ENCODE peak calls at places on chromosomes 13 and 19, in eight cellular contexts. One of them, this sample, is unnamed.

GRCh38 chr13:102846261-102847015 is 606 bp downstream of the ERCC5 start:
- DNase-seq in uterus: peak; percentile 19
- DNase-seq in tibial nerve: no peak
- DNase-seq in ascending aorta: peak; percentile 72
- DNase-seq in neural progenitor cell: peak; percentile 33
- DNase-seq in cardiac fibroblast: peak; percentile 38
- DNase-seq in HFF-Myc: no peak
- DNase-seq in left lung: peak; percentile 72
- DNase-seq in this sample: no peak

GRCh38 chr19:49282184-49282583 is 42.8 kb downstream of the SLC6A16 start:
- DNase-seq in uterus: no peak
- DNase-seq in tibial nerve: no peak
- DNase-seq in ascending aorta: no peak
- DNase-seq in neural progenitor cell: no peak
- DNase-seq in cardiac fibroblast: no peak
- DNase-seq in HFF-Myc: no peak
- DNase-seq in left lung: no peak
- DNase-seq in this sample: no peak

GRCh38 chr13:70310720-70311119 is 202.5 kb upstream of the KLHL1 start:
- DNase-seq in uterus: no peak
- DNase-seq in tibial nerve: no peak
- DNase-seq in ascending aorta: no peak
- DNase-seq in neural progenitor cell: peak; percentile 46
- DNase-seq in cardiac fibroblast: peak; percentile 2
- DNase-seq in HFF-Myc: no peak
- DNase-seq in left lung: no peak
- DNase-seq in this sample: no peak

GRCh38 chr19:45876411-45877197 is 9.3 kb downstream of the IRF2BP1 start:
- DNase-seq in uterus: no peak
- DNase-seq in tibial nerve: no peak
- DNase-seq in ascending aorta: no peak
- DNase-seq in neural progenitor cell: peak; percentile 61
- DNase-seq in cardiac fibroblast: peak; percentile 78
- DNase-seq in HFF-Myc: no peak
- DNase-seq in left lung: peak; percentile 83
- DNase-seq in this sample: no peak

GRCh38 chr19:38875656-38876345 is 2.3 kb downstream of the RINL start:
- DNase-seq in uterus: no peak
- DNase-seq in tibial nerve: no peak
- DNase-seq in ascending aorta: no peak
- DNase-seq in neural progenitor cell: no peak
- DNase-seq in cardiac fibroblast: no peak
- DNase-seq in HFF-Myc: no peak
- DNase-seq in left lung: peak; percentile 18
- DNase-seq in this sample: no peak

GRCh38 chr19:16715613-16716012 is 4.0 kb upstream of the NWD1 start:
- DNase-seq in uterus: no peak
- DNase-seq in tibial nerve: no peak
- DNase-seq in ascending aorta: no peak
- DNase-seq in neural progenitor cell: no peak
- DNase-seq in cardiac fibroblast: no peak
- DNase-seq in HFF-Myc: no peak
- DNase-seq in left lung: no peak
- DNase-seq in this sample: no peak

GRCh38 chr19:49301165-49301865 is 23.7 kb downstream of the SLC6A16 start:
- DNase-seq in uterus: peak; percentile 27
- DNase-seq in tibial nerve: peak; percentile 40
- DNase-seq in ascending aorta: peak; percentile 78
- DNase-seq in neural progenitor cell: peak; percentile 84
- DNase-seq in cardiac fibroblast: peak; percentile 68
- DNase-seq in HFF-Myc: peak; percentile 39
- DNase-seq in left lung: peak; percentile 97
- DNase-seq in this sample: peak; percentile 72

GRCh38 chr19:12840091-12841079 is 2.1 kb downstream of the MAST1 start:
- DNase-seq in uterus: peak; percentile 44
- DNase-seq in tibial nerve: no peak
- DNase-seq in ascending aorta: no peak
- DNase-seq in neural progenitor cell: peak; percentile 98
- DNase-seq in cardiac fibroblast: peak; percentile 74
- DNase-seq in HFF-Myc: peak; percentile 40
- DNase-seq in left lung: peak; percentile 86
- DNase-seq in this sample: no peak

GRCh38 chr13:40496035-40496810 is 170.2 kb downstream of the FOXO1 start:
- DNase-seq in uterus: no peak
- DNase-seq in tibial nerve: no peak
- DNase-seq in ascending aorta: peak; percentile 48
- DNase-seq in neural progenitor cell: no peak
- DNase-seq in cardiac fibroblast: no peak
- DNase-seq in HFF-Myc: no peak
- DNase-seq in left lung: no peak
- DNase-seq in this sample: no peak

GRCh38 chr13:99982021-99982740 is 597 bp downstream of the ZIC2 start:
- DNase-seq in uterus: no peak
- DNase-seq in tibial nerve: no peak
- DNase-seq in ascending aorta: peak; percentile 62
- DNase-seq in neural progenitor cell: peak; percentile 77
- DNase-seq in cardiac fibroblast: no peak
- DNase-seq in HFF-Myc: no peak
- DNase-seq in left lung: peak; percentile 80
- DNase-seq in this sample: no peak

GRCh38 chr13:82407321-82407720 is 1475.0 kb downstream of the SLITRK1 start:
- DNase-seq in uterus: no peak
- DNase-seq in tibial nerve: no peak
- DNase-seq in ascending aorta: no peak
- DNase-seq in neural progenitor cell: no peak
- DNase-seq in cardiac fibroblast: no peak
- DNase-seq in HFF-Myc: no peak
- DNase-seq in left lung: no peak
- DNase-seq in this sample: no peak

GRCh38 chr19:15428956-15429824 is 10.4 kb upstream of the AKAP8L start:
- DNase-seq in uterus: no peak
- DNase-seq in tibial nerve: no peak
- DNase-seq in ascending aorta: no peak
- DNase-seq in neural progenitor cell: no peak
- DNase-seq in cardiac fibroblast: no peak
- DNase-seq in HFF-Myc: no peak
- DNase-seq in left lung: no peak
- DNase-seq in this sample: no peak

GRCh38 chr13:35781661-35782060 is 305.2 kb upstream of the MAB21L1 start:
- DNase-seq in uterus: no peak
- DNase-seq in tibial nerve: no peak
- DNase-seq in ascending aorta: no peak
- DNase-seq in neural progenitor cell: no peak
- DNase-seq in cardiac fibroblast: no peak
- DNase-seq in HFF-Myc: no peak
- DNase-seq in left lung: no peak
- DNase-seq in this sample: no peak

DNA sequence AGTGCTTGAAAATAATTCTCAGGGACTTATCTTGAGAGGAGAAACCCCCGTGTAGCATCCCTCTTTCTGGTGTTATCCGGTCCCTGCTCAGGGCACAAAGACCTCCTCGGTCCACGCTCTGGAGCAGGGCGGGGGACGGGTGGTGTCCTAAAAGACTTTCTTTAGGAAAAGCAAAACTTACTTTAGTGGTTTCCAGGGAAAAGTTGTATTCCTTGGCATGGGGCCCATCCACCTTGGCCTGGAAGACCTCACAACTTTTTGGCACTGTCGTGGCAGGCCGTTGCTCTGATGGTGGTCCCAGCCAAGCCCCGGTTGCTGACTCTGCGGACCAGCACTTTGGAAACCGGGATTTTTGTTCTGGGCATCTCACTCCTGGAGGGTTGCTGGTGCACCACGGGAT is 2.7 kb downstream of the AMER2 start:
- DNase-seq in uterus: no peak
- DNase-seq in tibial nerve: no peak
- DNase-seq in ascending aorta: no peak
- DNase-seq in neural progenitor cell: no peak
- DNase-seq in cardiac fibroblast: no peak
- DNase-seq in HFF-Myc: no peak
- DNase-seq in left lung: no peak
- DNase-seq in this sample: no peak
- H3K4me3 ChIP-seq in uterus: no peak overlapping the region
- H3K4me3 ChIP-seq in tibial nerve: no peak overlapping the region
- H3K4me3 ChIP-seq in ascending aorta: no peak overlapping the region
- H3K4me3 ChIP-seq in neural progenitor cell: no peak overlapping the region
- H3K4me3 ChIP-seq in cardiac fibroblast: no peak overlapping the region
- H3K4me3 ChIP-seq in HFF-Myc: no peak overlapping the region
- H3K4me3 ChIP-seq in left lung: no peak overlapping the region
- H3K4me3 ChIP-seq in this sample: no peak overlapping the region

GRCh38 chr19:3443840-3444694 is 36.3 kb downstream of the SMIM24 start:
- DNase-seq in uterus: no peak
- DNase-seq in tibial nerve: no peak
- DNase-seq in ascending aorta: no peak
- DNase-seq in neural progenitor cell: peak; percentile 91
- DNase-seq in cardiac fibroblast: peak; percentile 61
- DNase-seq in HFF-Myc: no peak
- DNase-seq in left lung: peak; percentile 71
- DNase-seq in this sample: no peak

GRCh38 chr19:3442487-3443071 is 37.7 kb downstream of the SMIM24 start:
- DNase-seq in uterus: no peak
- DNase-seq in tibial nerve: no peak
- DNase-seq in ascending aorta: no peak
- DNase-seq in neural progenitor cell: no peak
- DNase-seq in cardiac fibroblast: no peak
- DNase-seq in HFF-Myc: no peak
- DNase-seq in left lung: peak; percentile 49
- DNase-seq in this sample: no peak

GRCh38 chr19:3440082-3440481 is 40.2 kb downstream of the SMIM24 start:
- DNase-seq in uterus: no peak
- DNase-seq in tibial nerve: no peak
- DNase-seq in ascending aorta: no peak
- DNase-seq in neural progenitor cell: peak; percentile 50
- DNase-seq in cardiac fibroblast: no peak
- DNase-seq in HFF-Myc: no peak
- DNase-seq in left lung: peak; percentile 81
- DNase-seq in this sample: no peak

GRCh38 chr19:3441089-3441985 is 39.0 kb downstream of the SMIM24 start:
- DNase-seq in uterus: no peak
- DNase-seq in tibial nerve: no peak
- DNase-seq in ascending aorta: no peak
- DNase-seq in neural progenitor cell: no peak
- DNase-seq in cardiac fibroblast: no peak
- DNase-seq in HFF-Myc: no peak
- DNase-seq in left lung: peak; percentile 58
- DNase-seq in this sample: no peak

DNA sequence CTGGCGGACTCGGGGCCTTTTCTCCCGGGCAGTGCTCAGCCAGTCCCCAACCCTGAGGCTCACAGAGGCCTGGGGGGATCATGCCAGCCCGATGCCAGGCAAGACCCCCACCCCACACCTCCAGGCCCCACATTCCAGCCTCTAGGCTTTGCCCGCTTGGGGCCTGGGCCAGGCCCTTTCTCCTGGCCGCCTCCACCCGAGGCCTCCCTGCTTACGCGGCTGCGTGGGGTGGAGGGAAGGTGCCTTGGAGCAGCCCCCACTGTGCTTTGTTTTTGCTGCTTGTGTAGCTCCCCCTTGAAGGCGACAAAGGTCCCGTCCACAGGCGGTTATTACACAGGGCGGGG is 38.4 kb downstream of the SMIM24 start:
- DNase-seq in uterus: no peak
- DNase-seq in tibial nerve: no peak
- DNase-seq in ascending aorta: no peak
- DNase-seq in neural progenitor cell: no peak
- DNase-seq in cardiac fibroblast: no peak
- DNase-seq in HFF-Myc: no peak
- DNase-seq in left lung: peak; percentile 61
- DNase-seq in this sample: no peak
- TF ChIP-seq CTCF in uterus: no peak
- TF ChIP-seq CTCF in tibial nerve: no peak
- TF ChIP-seq CTCF in ascending aorta: no peak
- TF ChIP-seq CTCF in neural progenitor cell: no peak
- TF ChIP-seq CTCF in cardiac fibroblast: no peak
- TF ChIP-seq CTCF in HFF-Myc: no peak
- TF ChIP-seq CTCF in left lung: no peak
- TF ChIP-seq CTCF in this sample: no peak

DNA sequence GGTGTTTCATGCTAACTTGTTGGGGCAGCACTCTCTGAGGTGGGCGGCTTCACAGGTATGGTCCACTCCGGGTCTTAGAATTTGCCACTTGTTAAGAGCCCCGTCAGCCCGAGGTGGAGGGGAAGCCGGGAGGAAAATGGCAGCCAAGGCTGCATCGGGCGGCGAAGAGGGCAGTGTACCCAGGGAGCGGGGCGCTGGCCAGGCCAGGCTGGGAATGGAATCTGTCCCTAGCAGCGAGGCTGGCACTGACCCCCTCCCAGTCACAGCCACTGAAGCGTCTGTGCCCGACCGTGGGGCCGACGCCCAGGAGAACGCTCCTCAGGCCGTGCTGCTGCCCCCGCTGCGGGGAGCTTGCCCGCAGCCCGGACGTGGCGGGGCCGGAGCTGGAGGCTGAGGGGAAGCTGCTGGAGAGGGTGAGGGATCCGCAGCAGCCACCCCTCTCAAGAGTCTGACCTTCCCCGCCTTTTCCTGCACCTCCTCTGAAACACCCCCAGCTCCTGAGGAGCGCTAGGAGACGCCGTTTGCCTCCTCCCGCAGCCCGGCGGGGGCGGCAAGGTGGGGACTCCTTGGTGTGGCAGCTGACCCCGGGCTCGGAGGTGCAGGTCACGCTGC is 313.8 kb upstream of the SPRY2 start:
- DNase-seq in uterus: no peak
- DNase-seq in tibial nerve: no peak
- DNase-seq in ascending aorta: no peak
- DNase-seq in neural progenitor cell: no peak
- DNase-seq in cardiac fibroblast: no peak
- DNase-seq in HFF-Myc: no peak
- DNase-seq in left lung: peak; percentile 83
- DNase-seq in this sample: no peak
- H3K4me3 ChIP-seq in uterus: no peak overlapping the region
- H3K4me3 ChIP-seq in tibial nerve: no peak overlapping the region
- H3K4me3 ChIP-seq in ascending aorta: peak overlapping the region; percentile 37
- H3K4me3 ChIP-seq in neural progenitor cell: no peak overlapping the region
- H3K4me3 ChIP-seq in cardiac fibroblast: no peak overlapping the region
- H3K4me3 ChIP-seq in HFF-Myc: no peak overlapping the region
- H3K4me3 ChIP-seq in left lung: peak overlapping the region; percentile 26
- H3K4me3 ChIP-seq in this sample: no peak overlapping the region

DNA sequence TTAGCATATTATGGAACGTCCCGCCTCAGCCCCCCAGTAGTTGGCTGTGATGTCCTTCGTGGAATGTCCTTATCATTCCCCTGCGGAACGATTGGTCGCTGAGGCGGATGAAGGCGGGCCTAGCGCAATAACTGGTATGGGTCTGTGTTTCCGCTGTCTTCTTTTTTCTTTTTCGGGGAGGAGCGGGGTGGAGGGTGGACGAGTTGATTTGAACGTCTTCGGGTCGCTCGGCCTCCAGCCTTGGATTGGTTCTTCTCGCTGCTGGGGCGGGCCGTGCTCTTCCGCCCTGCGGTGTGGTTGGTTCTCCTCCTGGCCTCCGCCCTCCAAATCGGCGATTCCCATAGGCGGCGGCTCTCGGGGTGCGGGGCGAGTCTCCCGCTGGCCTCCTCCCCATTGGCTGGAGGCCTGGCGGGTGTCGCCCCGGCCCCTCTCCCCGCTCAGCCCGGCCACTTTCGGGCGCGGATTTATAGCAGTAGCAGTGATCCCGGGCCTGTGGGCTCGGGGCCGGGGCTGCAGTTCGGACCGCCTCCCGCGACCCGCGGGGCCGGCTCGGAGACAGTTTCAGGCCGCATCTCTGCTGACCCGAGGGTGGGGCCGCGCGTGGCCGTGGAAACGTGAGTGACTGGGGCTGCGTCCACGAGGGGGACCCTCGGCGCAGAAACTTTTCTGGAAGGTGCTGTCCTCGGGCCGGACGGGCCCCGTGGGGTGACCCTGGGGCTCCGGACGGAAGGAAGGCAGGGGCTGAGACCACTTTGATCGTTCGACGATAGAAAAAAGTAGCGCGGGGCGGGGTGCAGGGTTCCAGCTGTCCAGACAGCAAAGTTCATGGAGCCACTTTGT is 2.1 kb downstream of the ING1 start:
- DNase-seq in uterus: peak; percentile 97
- DNase-seq in tibial nerve: peak; percentile 96
- DNase-seq in ascending aorta: peak; percentile 99
- DNase-seq in neural progenitor cell: peak; percentile 99
- DNase-seq in cardiac fibroblast: peak; percentile 100
- DNase-seq in HFF-Myc: peak; percentile 99
- DNase-seq in left lung: peak; percentile 98
- DNase-seq in this sample: peak; percentile 99
- TF ChIP-seq CTCF in uterus: peak; percentile 36
- TF ChIP-seq CTCF in tibial nerve: no peak
- TF ChIP-seq CTCF in ascending aorta: peak; percentile 49
- TF ChIP-seq CTCF in neural progenitor cell: peak; percentile 11
- TF ChIP-seq CTCF in cardiac fibroblast: no peak
- TF ChIP-seq CTCF in HFF-Myc: peak; percentile 2
- TF ChIP-seq CTCF in left lung: no peak
- TF ChIP-seq CTCF in this sample: no peak